ENCODE peak calls at places on chromosome 19, in nine cellular contexts. G is astrocyte of the cerebellum, Q is K562, I is gastrocnemius medialis, R is A549, E is tibial artery, M is AG04450, W is BE2C, Y is LNCaP clone FGC. V is an unnamed sample.

GRCh38 chr19:54164369-54165068 is 5.0 kb upstream of the LENG1 start:
- DNase-seq in G (no peak), Q (peak), I (no peak), R (peak), E (peak), M (no peak), W (peak), Y (no peak), V (no peak)

GRCh38 chr19:47019431-47020041 is at the start of gene NPAS1:
- DNase-seq in G (no peak), Q (peak), I (no peak), R (no peak), E (no peak), M (no peak), W (no peak), Y (no peak), V (peak)

GRCh38 chr19:20250627-20251026 is 83.6 kb downstream of the ZNF486 start:
- DNase-seq in G (no peak), Q (no peak), I (no peak), R (no peak), E (no peak), M (no peak), W (no peak), Y (no peak), V (no peak)

GRCh38 chr19:52897149-52897935 is at the start of gene ZNF320:
- DNase-seq in G (peak), Q (peak), I (peak), R (no peak), E (peak), M (peak), W (peak), Y (peak), V (peak)

GRCh38 chr19:46515290-46515609 is 19.6 kb upstream of the PNMA8B start:
- DNase-seq in G (no peak), Q (no peak), I (no peak), R (no peak), E (no peak), M (no peak), W (no peak), Y (no peak), V (peak)

GRCh38 chr19:13094285-13094595 is 8.4 kb downstream of the LYL1 start:
- DNase-seq in G (no peak), Q (no peak), I (no peak), R (no peak), E (no peak), M (no peak), W (peak), Y (no peak), V (no peak)

GRCh38 chr19:56111601-56112312 is 9.3 kb downstream of the ZNF787 start:
- DNase-seq in G (no peak), Q (no peak), I (no peak), R (no peak), E (no peak), M (no peak), W (no peak), Y (peak), V (no peak)

GRCh38 chr19:19873381-19873780 is 7.7 kb downstream of the ZNF253 start:
- DNase-seq in G (no peak), Q (no peak), I (no peak), R (no peak), E (no peak), M (no peak), W (no peak), Y (no peak), V (peak)

GRCh38 chr19:20513179-20513934 is 52.2 kb downstream of the ZNF737 start:
- DNase-seq in G (no peak), Q (no peak), I (no peak), R (no peak), E (no peak), M (no peak), W (no peak), Y (no peak), V (no peak)

DNA sequence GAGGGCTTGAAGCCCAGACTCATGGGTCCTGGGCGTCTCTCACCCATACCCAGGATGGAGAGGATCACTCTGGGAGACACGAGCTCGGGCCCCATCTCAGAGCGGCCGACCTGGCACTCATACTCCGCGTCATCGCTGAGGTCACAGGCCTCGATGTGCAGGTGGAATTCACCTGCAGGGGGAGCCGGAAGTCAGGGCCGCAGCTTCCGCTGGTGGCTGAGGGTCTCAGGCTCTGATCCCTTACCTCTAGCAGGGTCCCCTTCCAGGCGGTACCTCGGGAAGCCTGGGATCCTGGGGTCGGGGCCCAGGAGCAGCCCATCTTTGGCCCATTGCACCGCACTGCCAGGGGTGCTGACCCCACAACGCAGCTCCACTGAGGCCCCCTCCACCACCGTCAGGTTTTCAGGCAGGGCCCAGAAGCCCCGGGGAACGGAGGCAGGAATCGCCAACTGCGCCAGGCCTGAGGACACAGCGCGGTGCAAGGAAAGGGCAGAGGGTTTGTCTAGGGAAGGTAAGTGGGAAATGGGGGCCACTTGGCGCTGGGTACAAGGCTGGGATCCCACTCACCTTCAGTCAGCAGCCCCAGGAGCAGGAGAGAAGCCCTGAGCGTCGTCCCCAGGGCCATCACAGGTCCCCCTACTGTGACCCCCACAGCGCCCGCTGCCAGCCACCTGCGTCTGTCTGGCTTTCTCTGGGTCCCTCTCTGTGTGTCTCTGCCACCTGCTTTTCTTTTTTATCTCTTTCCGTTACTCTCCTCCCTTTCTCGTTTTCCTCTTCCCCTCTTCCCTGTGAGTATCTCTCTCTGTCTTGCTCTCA is 883 bp downstream of the NPHS1 start:
- DNase-seq in G (no peak), Q (no peak), I (no peak), R (no peak), E (no peak), M (no peak), W (peak), Y (no peak), V (no peak)
- TF ChIP-seq CTCF in G (peak), Q (peak), I (no peak), R (no peak), E (no peak), M (no peak), W (peak), Y (no peak), V (no peak)

GRCh38 chr19:3804429-3804828 is 18.2 kb upstream of the MATK start:
- DNase-seq in G (no peak), Q (no peak), I (no peak), R (no peak), E (no peak), M (no peak), W (no peak), Y (no peak), V (no peak)

GRCh38 chr19:3803986-3804385 is 17.8 kb upstream of the MATK start:
- DNase-seq in G (no peak), Q (no peak), I (no peak), R (no peak), E (no peak), M (no peak), W (no peak), Y (no peak), V (no peak)

GRCh38 chr19:3798137-3798536 is 12.0 kb upstream of the MATK start:
- DNase-seq in G (no peak), Q (no peak), I (no peak), R (no peak), E (no peak), M (no peak), W (no peak), Y (no peak), V (no peak)

GRCh38 chr19:3803114-3803888 is 17.1 kb upstream of the MATK start:
- DNase-seq in G (no peak), Q (no peak), I (no peak), R (no peak), E (no peak), M (no peak), W (no peak), Y (no peak), V (no peak)

DNA sequence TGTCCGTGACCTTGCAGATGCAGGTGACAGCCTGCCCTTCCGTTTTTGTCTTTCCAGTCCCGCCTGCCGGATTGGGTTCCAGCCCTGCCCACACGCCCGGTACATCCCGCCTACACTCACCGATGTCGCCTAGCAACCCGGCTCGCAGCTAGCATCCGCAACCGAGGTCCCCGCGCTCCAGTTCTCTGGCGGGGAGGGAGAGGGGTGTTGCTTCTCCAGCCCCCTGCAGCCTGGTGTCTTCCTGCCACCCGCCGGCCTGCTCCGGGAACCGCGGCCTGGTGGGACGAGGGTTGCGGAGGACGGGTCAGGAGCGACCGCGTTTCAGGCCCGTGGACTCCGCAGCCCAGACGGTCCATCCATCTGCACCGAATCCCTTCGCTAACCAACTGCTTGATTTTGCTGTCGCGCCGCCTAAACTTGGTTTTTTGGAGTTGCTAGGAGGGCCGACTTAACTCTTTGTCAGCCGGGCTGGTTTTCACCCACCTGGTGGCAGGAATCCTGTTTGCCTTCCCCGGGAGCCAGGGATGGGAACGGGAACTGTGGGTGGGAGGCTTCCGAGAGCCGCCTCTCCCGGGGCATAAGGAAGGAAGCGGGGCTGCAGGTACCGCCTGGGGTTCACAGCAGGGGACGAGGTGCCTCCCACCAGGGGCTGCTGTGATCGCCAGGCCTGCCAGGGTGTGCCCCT is 15.4 kb upstream of the MATK start:
- DNase-seq in G (no peak), Q (peak), I (no peak), R (no peak), E (no peak), M (no peak), W (peak), Y (peak), V (no peak)
- H3K4me3 ChIP-seq in G (no peak), Q (no peak), I (no peak), R (no peak), E (peak), M (peak), W (peak), Y (no peak), V (no peak)

DNA sequence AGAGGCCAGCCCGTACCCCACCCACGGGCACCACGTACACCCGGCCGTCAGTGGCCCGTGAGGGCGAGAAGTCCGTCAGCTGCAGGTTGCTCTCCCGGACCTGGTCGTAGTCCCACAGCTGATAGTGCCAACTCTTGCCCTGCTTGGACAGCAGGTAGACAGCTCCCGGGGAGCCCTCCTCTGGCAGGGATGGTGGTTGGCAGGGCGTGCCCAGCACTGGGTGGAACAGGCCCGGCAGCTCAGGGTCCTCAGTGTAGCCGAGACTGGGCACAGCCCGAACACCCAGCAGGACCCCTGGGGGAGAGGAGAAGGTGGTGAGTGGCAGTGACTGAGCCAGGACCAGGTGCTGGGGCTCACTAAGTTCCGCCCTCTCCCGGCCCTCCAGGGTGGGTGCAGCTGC is 7.8 kb downstream of the ACTMAP start:
- DNase-seq in G (no peak), Q (no peak), I (no peak), R (no peak), E (no peak), M (no peak), W (no peak), Y (no peak), V (no peak)
- TF ChIP-seq CTCF in G (no peak), Q (no peak), I (no peak), R (no peak), E (no peak), M (no peak), W (no peak), Y (no peak), V (no peak)

DNA sequence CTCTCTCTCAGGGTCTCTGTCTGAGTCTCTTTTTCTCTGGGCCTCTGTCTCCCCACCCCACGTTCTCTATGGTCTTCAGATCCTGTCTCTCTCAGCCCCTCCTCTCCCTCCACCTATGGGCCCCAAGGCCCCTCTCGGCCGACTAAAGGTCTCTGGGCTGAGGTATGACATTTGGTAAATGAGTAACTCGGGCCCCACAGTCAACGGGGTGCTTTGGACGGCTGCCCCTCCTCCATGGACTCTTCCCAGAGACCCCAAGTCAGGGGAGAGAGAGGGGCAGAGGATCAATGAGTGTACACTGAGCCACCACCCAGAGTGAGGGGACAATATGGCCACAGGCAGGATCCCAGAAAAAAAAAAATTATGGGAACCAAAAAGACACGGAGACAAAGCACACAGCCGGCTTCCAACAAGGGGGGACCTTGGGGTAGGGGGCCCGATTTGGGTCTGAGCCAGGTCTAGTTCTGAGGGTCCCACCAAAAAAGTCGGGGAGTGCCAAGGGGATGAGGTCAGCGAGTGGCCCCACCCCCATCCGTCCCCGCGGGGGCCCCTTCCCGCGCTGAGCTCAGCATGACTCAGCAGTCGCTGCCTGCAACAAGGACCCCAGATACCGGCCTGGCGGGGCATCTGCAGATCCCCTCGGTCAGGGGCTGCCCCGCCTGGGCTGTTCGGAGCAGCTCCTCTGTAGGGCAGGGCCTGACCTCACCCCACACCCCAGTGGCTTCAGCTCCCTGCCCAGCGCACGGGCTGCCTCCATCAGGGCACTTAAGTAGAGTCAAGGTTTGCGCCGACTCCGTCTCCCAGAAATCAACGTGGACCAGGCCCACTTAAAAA is 1.5 kb upstream of the FTL start:
- DNase-seq in G (no peak), Q (peak), I (peak), R (peak), E (peak), M (no peak), W (peak), Y (no peak), V (peak)
- H3K4me3 ChIP-seq in G (no peak), Q (peak), I (peak), R (peak), E (peak), M (peak), W (no peak), Y (no peak), V (peak)

DNA sequence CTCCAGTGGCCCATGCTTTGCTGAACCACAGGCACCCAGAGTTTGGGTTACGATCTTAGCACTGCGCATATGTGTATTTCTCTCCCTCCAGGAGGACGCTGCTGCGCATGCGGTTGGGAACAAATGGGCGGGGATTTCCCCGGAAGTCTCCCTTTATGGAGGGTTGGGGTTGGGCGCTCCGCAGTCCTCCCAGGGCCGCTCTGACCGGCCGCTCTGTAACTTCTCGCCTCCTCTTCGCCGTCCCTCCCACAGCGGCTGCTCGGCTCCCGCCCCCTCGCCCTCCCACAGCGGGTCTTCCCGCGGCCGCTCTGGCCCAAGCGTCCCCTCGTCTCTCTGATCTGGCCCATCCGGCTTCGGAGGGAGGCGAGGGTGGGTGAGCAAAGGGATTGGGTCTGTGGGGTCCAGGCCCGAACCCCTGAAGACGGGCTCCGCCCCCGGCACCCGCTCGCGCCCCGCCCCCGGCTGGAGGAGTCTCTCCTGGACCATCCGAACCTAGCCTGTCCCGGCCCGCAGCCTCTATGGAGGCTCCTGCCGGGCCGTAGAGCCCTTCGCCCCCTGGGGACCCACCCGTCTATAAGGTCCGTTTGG is at the start of gene MEGF8:
- DNase-seq in G (peak), Q (peak), I (peak), R (peak), E (peak), M (peak), W (peak), Y (peak), V (peak)
- TF ChIP-seq CTCF in G (peak), Q (peak), I (peak), R (no peak), E (peak), M (peak), W (peak), Y (peak), V (peak)

DNA sequence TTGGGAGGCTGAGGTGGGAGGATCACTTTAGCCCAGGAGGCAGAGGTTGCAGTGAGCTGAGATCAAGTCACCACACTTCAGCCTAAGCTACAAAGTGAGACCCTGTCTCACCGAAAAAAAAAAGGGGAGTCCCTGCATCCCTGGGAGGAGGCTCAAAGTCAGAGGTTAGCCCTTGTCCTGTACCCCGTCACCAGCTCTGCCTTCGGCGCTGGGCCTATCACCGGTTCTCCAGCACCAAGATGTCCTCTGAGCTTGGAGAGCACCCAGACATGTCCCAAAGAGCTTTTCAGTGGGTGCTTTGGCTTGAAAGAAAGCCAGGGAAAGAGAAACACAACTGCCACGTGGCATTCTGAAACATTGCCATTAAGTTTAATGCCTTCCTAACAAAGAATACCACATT is 356.9 kb upstream of the TSHZ3 start:
- DNase-seq in G (no peak), Q (no peak), I (no peak), R (no peak), E (no peak), M (no peak), W (no peak), Y (no peak), V (no peak)
- H3K4me3 ChIP-seq in G (no peak), Q (no peak), I (no peak), R (no peak), E (no peak), M (no peak), W (no peak), Y (no peak), V (no peak)

V was measured in NB4.